ENCODE peak calls at places on chromosomes 5 and 9, in five cellular contexts. One of them, this sample, is unnamed.

GRCh38 chr9:7246181-7246580 is 488.4 kb downstream of the KDM4C start:
- DNase-seq in AG04449: no peak
- DNase-seq in glomerular endothelial cell: no peak
- DNase-seq in AG09319: no peak
- DNase-seq in CD8-positive, alpha-beta memory T cell: no peak
- DNase-seq in this sample: no peak

GRCh38 chr5:106873558-106873957 is 797.2 kb downstream of the EFNA5 start:
- DNase-seq in AG04449: no peak
- DNase-seq in AG09319: no peak
- DNase-seq in glomerular endothelial cell: no peak
- DNase-seq in CD8-positive, alpha-beta memory T cell: no peak
- DNase-seq in this sample: no peak

GRCh38 chr9:289121-289520 is 74.5 kb downstream of the DOCK8 start:
- DNase-seq in glomerular endothelial cell: no peak
- DNase-seq in AG09319: no peak
- DNase-seq in AG04449: no peak
- DNase-seq in CD8-positive, alpha-beta memory T cell: no peak
- DNase-seq in this sample: no peak

GRCh38 chr5:169095410-169095772 is 205.5 kb downstream of the SLIT3 start:
- DNase-seq in CD8-positive, alpha-beta memory T cell: no peak
- DNase-seq in glomerular endothelial cell: no peak
- DNase-seq in AG09319: no peak
- DNase-seq in AG04449: no peak
- DNase-seq in this sample: no peak

GRCh38 chr9:85041737-85042136 is 372.2 kb downstream of the NTRK2 start:
- DNase-seq in AG04449: no peak
- DNase-seq in AG09319: no peak
- DNase-seq in CD8-positive, alpha-beta memory T cell: no peak
- DNase-seq in glomerular endothelial cell: no peak
- DNase-seq in this sample: no peak

GRCh38 chr9:76297721-76298239 is 96.4 kb downstream of the RFK start:
- DNase-seq in glomerular endothelial cell: no peak
- DNase-seq in AG09319: no peak
- DNase-seq in CD8-positive, alpha-beta memory T cell: no peak
- DNase-seq in AG04449: no peak
- DNase-seq in this sample: no peak

GRCh38 chr5:97735209-97735608 is 552.2 kb upstream of the RIOK2 start:
- DNase-seq in AG09319: peak
- DNase-seq in CD8-positive, alpha-beta memory T cell: no peak
- DNase-seq in AG04449: peak
- DNase-seq in glomerular endothelial cell: peak
- DNase-seq in this sample: no peak

GRCh38 chr9:130635306-130635705 is 29.1 kb upstream of the PRDM12 start:
- DNase-seq in AG04449: no peak
- DNase-seq in AG09319: no peak
- DNase-seq in CD8-positive, alpha-beta memory T cell: no peak
- DNase-seq in glomerular endothelial cell: no peak
- DNase-seq in this sample: no peak

GRCh38 chr9:95091574-95091970 is 225.9 kb downstream of the FANCC start:
- DNase-seq in CD8-positive, alpha-beta memory T cell: no peak
- DNase-seq in AG04449: peak
- DNase-seq in AG09319: no peak
- DNase-seq in glomerular endothelial cell: no peak
- DNase-seq in this sample: peak

GRCh38 chr9:19174127-19174921 is 47.0 kb upstream of the PLIN2 start:
- DNase-seq in CD8-positive, alpha-beta memory T cell: no peak
- DNase-seq in AG09319: peak
- DNase-seq in AG04449: peak
- DNase-seq in glomerular endothelial cell: no peak
- DNase-seq in this sample: peak

GRCh38 chr5:1725641-1726468 is 73.8 kb downstream of the MRPL36 start:
- DNase-seq in AG09319: no peak
- DNase-seq in CD8-positive, alpha-beta memory T cell: no peak
- DNase-seq in glomerular endothelial cell: no peak
- DNase-seq in AG04449: no peak
- DNase-seq in this sample: no peak

GRCh38 chr5:153623906-153624765 is 133.7 kb downstream of the GRIA1 start:
- DNase-seq in AG04449: peak
- DNase-seq in CD8-positive, alpha-beta memory T cell: no peak
- DNase-seq in AG09319: no peak
- DNase-seq in glomerular endothelial cell: no peak
- DNase-seq in this sample: no peak

GRCh38 chr9:34496149-34496712 is 26.6 kb downstream of the ENHO start:
- DNase-seq in glomerular endothelial cell: peak
- DNase-seq in AG09319: no peak
- DNase-seq in CD8-positive, alpha-beta memory T cell: no peak
- DNase-seq in AG04449: no peak
- DNase-seq in this sample: no peak

GRCh38 chr5:10233011-10233410 is 16.7 kb downstream of the ATPSCKMT start:
- DNase-seq in glomerular endothelial cell: no peak
- DNase-seq in AG09319: no peak
- DNase-seq in CD8-positive, alpha-beta memory T cell: no peak
- DNase-seq in AG04449: no peak
- DNase-seq in this sample: no peak

GRCh38 chr5:133405275-133406034 is 206.9 kb downstream of the FSTL4 start:
- DNase-seq in AG04449: no peak
- DNase-seq in CD8-positive, alpha-beta memory T cell: no peak
- DNase-seq in glomerular endothelial cell: no peak
- DNase-seq in AG09319: no peak
- DNase-seq in this sample: no peak

GRCh38 chr5:79484731-79485130 is 29.2 kb downstream of the HOMER1 start:
- DNase-seq in glomerular endothelial cell: no peak
- DNase-seq in AG09319: no peak
- DNase-seq in CD8-positive, alpha-beta memory T cell: no peak
- DNase-seq in AG04449: no peak
- DNase-seq in this sample: no peak

GRCh38 chr9:7974335-7975005 is 174.9 kb upstream of the DMAC1 start:
- DNase-seq in AG09319: no peak
- DNase-seq in AG04449: no peak
- DNase-seq in glomerular endothelial cell: no peak
- DNase-seq in CD8-positive, alpha-beta memory T cell: no peak
- DNase-seq in this sample: no peak

GRCh38 chr9:83708515-83709158 is 879 bp upstream of the UBQLN1 start:
- DNase-seq in CD8-positive, alpha-beta memory T cell: peak
- DNase-seq in AG04449: no peak
- DNase-seq in AG09319: peak
- DNase-seq in glomerular endothelial cell: no peak
- DNase-seq in this sample: no peak